ENCODE peak calls at places on chromosomes 12 and 14, in five cellular contexts. O is T-cell, R is substantia nigra, K is epithelial cell of esophagus, D is hypothalamus. B is an unnamed sample.

GRCh38 chr14:93056166-93056839 is 59.4 kb downstream of the ITPK1 start:
- DNase-seq in R (no peak), O (no peak), K (no peak), D (no peak), B (no peak)

GRCh38 chr12:113261847-113262470 is 40.7 kb downstream of the TPCN1 start:
- DNase-seq in O (no peak), R (no peak), K (no peak), D (no peak), B (no peak)

GRCh38 chr12:124259168-124260066 is 35.5 kb upstream of the RFLNA start:
- DNase-seq in D (no peak), O (no peak), R (no peak), K (peak; percentile 34), B (no peak)

GRCh38 chr12:47734725-47735480 is 9.6 kb upstream of the ENDOU start:
- DNase-seq in D (peak; percentile 60), O (no peak), R (peak; percentile 37), K (no peak), B (no peak)

GRCh38 chr12:89706551-89707348 is 1.9 kb downstream of the ATP2B1 start:
- DNase-seq in R (peak; percentile 22), K (peak; percentile 25), O (no peak), D (peak; percentile 32), B (no peak)

GRCh38 chr14:59306775-59307174 is 118.3 kb downstream of the DAAM1 start:
- DNase-seq in R (no peak), D (no peak), K (peak; percentile 94), O (no peak), B (no peak)

GRCh38 chr14:53247596-53248370 is 94.7 kb upstream of the DDHD1 start:
- DNase-seq in D (no peak), R (no peak), K (no peak), O (no peak), B (no peak)

GRCh38 chr14:105161314-105161713 is 7.3 kb downstream of the JAG2 start:
- DNase-seq in D (no peak), R (no peak), O (no peak), K (peak; percentile 44), B (no peak)

GRCh38 chr14:64812412-64812811 is 67.3 kb downstream of the SPTB start:
- DNase-seq in K (peak; percentile 71), R (no peak), O (peak; percentile 25), D (no peak), B (no peak)

GRCh38 chr14:51310453-51311074 is 70.5 kb downstream of the TMX1 start:
- DNase-seq in R (no peak), O (no peak), D (no peak), K (no peak), B (no peak)

GRCh38 chr12:98799411-98799810 is 154.3 kb downstream of the APAF1 start:
- DNase-seq in O (no peak), K (no peak), D (no peak), R (no peak), B (no peak)

GRCh38 chr12:27922591-27923139 is 49.9 kb downstream of the PTHLH start:
- DNase-seq in R (no peak), K (peak; percentile 90), D (no peak), O (no peak), B (no peak)

GRCh38 chr14:65704850-65705249 is 292.3 kb downstream of the FUT8 start:
- DNase-seq in K (peak; percentile 7), D (no peak), R (no peak), O (no peak), B (no peak)

GRCh38 chr12:1481919-1482318 is 112.5 kb downstream of the FBXL14 start:
- DNase-seq in K (no peak), R (no peak), D (no peak), O (no peak), B (no peak)

GRCh38 chr12:34402228-34402898 is 380.1 kb downstream of the ALG10 start:
- DNase-seq in D (no peak), O (peak; percentile 1), R (no peak), K (no peak), B (no peak)

GRCh38 chr12:54759751-54760150 is 94.6 kb upstream of the MUCL1 start:
- DNase-seq in D (no peak), O (no peak), R (no peak), K (peak; percentile 57), B (no peak)

GRCh38 chr12:43776498-43776897 is 17.7 kb downstream of the IRAK4 start:
- DNase-seq in D (no peak), R (no peak), O (no peak), K (peak; percentile 50), B (no peak)

GRCh38 chr12:47221256-47222023 is 141.7 kb upstream of the AMIGO2 start:
- DNase-seq in D (no peak), R (no peak), K (no peak), O (no peak), B (no peak)